ENCODE peak calls at places on chromosome 15, in ten cellular contexts. H, X, E, J, K, V, Y, G, S and Q are unnamed samples.

GRCh38 chr15:47398115-47398514 is 319.2 kb upstream of the SEMA6D start:
- DNase-seq in H (no peak), X (no peak), E (no peak), J (no peak), K (no peak), V (no peak), Y (no peak), G (no peak), S (no peak), Q (no peak)

GRCh38 chr15:31489801-31490646 is 163.4 kb downstream of the KLF13 start:
- DNase-seq in H (no peak), X (peak; percentile 74), E (peak; percentile 77), J (peak; percentile 45), K (no peak), V (peak; percentile 49), Y (peak; percentile 47), G (no peak), S (peak; percentile 24), Q (no peak)

GRCh38 chr15:57172925-57173324 is 203.4 kb upstream of the CGNL1 start:
- DNase-seq in H (no peak), X (peak; percentile 63), E (no peak), J (no peak), K (no peak), V (no peak), Y (peak; percentile 57), G (no peak), S (no peak), Q (no peak)

GRCh38 chr15:52056496-52056895 is 37.5 kb downstream of the MAPK6 start:
- DNase-seq in H (no peak), X (no peak), E (no peak), J (no peak), K (no peak), V (no peak), Y (no peak), G (no peak), S (no peak), Q (no peak)

GRCh38 chr15:71278989-71279756 is 163.9 kb downstream of the THSD4 start:
- DNase-seq in H (no peak), X (peak; percentile 99), E (no peak), J (peak; percentile 71), K (no peak), V (peak; percentile 92), Y (peak; percentile 98), G (no peak), S (no peak), Q (no peak)

GRCh38 chr15:84817461-84818081 is 415 bp downstream of the ALPK3 start:
- DNase-seq in H (peak; percentile 81), X (no peak), E (peak; percentile 92), J (no peak), K (no peak), V (no peak), Y (peak; percentile 26), G (no peak), S (no peak), Q (no peak)

GRCh38 chr15:40307421-40308165 is at the start of gene PLCB2:
- DNase-seq in H (peak; percentile 89), X (no peak), E (no peak), J (no peak), K (peak; percentile 16), V (no peak), Y (no peak), G (no peak), S (peak; percentile 49), Q (peak; percentile 60)

GRCh38 chr15:32956006-32956405 is 238.2 kb downstream of the GREM1 start:
- DNase-seq in H (no peak), X (peak; percentile 95), E (peak; percentile 40), J (no peak), K (no peak), V (peak; percentile 88), Y (peak; percentile 90), G (no peak), S (no peak), Q (no peak)

GRCh38 chr15:91219203-91219602 is 119.1 kb downstream of the SV2B start:
- DNase-seq in H (no peak), X (no peak), E (no peak), J (no peak), K (no peak), V (no peak), Y (no peak), G (no peak), S (no peak), Q (no peak)

GRCh38 chr15:67003586-67003985 is 61.8 kb upstream of the SMAD3 start:
- DNase-seq in H (no peak), X (no peak), E (no peak), J (no peak), K (no peak), V (peak; percentile 26), Y (peak; percentile 61), G (no peak), S (no peak), Q (no peak)

GRCh38 chr15:32119694-32120330 is 89.5 kb downstream of the CHRNA7 start:
- DNase-seq in H (no peak), X (no peak), E (no peak), J (no peak), K (no peak), V (no peak), Y (no peak), G (no peak), S (no peak), Q (no peak)

GRCh38 chr15:42184313-42184712 is 23.8 kb downstream of the VPS39 start:
- DNase-seq in H (no peak), X (no peak), E (no peak), J (no peak), K (no peak), V (peak; percentile 6), Y (no peak), G (no peak), S (no peak), Q (no peak)

GRCh38 chr15:75178171-75178937 is 23.3 kb upstream of the C15orf39 start:
- DNase-seq in H (peak; percentile 86), X (peak; percentile 30), E (peak; percentile 77), J (no peak), K (no peak), V (no peak), Y (peak; percentile 6), G (no peak), S (no peak), Q (no peak)

GRCh38 chr15:80662756-80663553 is 32.2 kb upstream of the ABHD17C start:
- DNase-seq in H (no peak), X (no peak), E (no peak), J (no peak), K (no peak), V (no peak), Y (no peak), G (no peak), S (no peak), Q (no peak)

GRCh38 chr15:80665151-80665550 is 30.0 kb upstream of the ABHD17C start:
- DNase-seq in H (no peak), X (no peak), E (no peak), J (no peak), K (no peak), V (no peak), Y (no peak), G (no peak), S (no peak), Q (no peak)

GRCh38 chr15:80662129-80662528 is 33.0 kb upstream of the ABHD17C start:
- DNase-seq in H (no peak), X (no peak), E (no peak), J (no peak), K (no peak), V (no peak), Y (no peak), G (no peak), S (no peak), Q (no peak)

GRCh38 chr15:80659375-80659774 is 35.7 kb upstream of the ABHD17C start:
- DNase-seq in H (no peak), X (no peak), E (no peak), J (no peak), K (no peak), V (no peak), Y (no peak), G (no peak), S (no peak), Q (no peak)

DNA sequence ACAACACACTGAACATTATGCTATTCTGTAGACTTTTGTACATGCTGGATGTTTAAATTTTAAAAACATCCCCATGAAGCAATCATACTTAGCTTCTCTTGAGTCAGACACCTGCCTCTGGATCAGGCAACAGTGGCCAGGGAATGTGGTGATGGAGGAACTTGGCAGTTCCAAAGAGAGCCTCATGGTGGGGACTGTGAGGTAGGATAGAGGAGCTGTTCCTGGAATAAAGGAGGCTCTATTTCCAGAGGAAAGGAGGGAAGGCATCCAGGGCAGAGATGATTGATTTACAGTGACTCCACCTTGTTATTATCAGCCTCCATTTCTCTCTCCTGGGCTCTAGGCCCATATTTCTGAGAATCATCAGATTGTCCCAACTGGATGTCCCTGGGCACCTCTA is 35.0 kb upstream of the ABHD17C start:
- DNase-seq in H (no peak), X (no peak), E (peak; percentile 31), J (peak; percentile 21), K (no peak), V (peak; percentile 40), Y (peak; percentile 43), G (no peak), S (no peak), Q (no peak)
- TF ChIP-seq CTCF in H (peak; percentile 36), X (no peak), E (peak; percentile 67), J (peak; percentile 51), K (peak; percentile 25), V (peak; percentile 65), Y (peak; percentile 43), G (peak; percentile 58), S (no peak), Q (no peak)

GRCh38 chr15:27358751-27359434 is 387.9 kb downstream of the GABRG3 start:
- DNase-seq in H (no peak), X (peak; percentile 15), E (peak; percentile 61), J (peak; percentile 26), K (no peak), V (peak; percentile 23), Y (peak; percentile 19), G (no peak), S (no peak), Q (no peak)
- TF ChIP-seq CTCF in H (peak; percentile 53), X (peak; percentile 76), E (peak; percentile 60), J (peak; percentile 53), K (peak; percentile 0), V (peak; percentile 92), Y (peak; percentile 86), G (peak; percentile 69), S (no peak), Q (no peak)

GRCh38 chr15:94576889-94577533 is 345.6 kb downstream of the MCTP2 start:
- DNase-seq in H (no peak), X (peak; percentile 11), E (peak; percentile 47), J (peak; percentile 36), K (no peak), V (no peak), Y (no peak), G (peak; percentile 33), S (no peak), Q (no peak)
- TF ChIP-seq CTCF in H (peak; percentile 43), X (peak; percentile 58), E (peak; percentile 49), J (peak; percentile 58), K (peak; percentile 77), V (peak; percentile 41), Y (peak; percentile 43), G (peak; percentile 73), S (peak; percentile 61), Q (peak; percentile 59)

DNA sequence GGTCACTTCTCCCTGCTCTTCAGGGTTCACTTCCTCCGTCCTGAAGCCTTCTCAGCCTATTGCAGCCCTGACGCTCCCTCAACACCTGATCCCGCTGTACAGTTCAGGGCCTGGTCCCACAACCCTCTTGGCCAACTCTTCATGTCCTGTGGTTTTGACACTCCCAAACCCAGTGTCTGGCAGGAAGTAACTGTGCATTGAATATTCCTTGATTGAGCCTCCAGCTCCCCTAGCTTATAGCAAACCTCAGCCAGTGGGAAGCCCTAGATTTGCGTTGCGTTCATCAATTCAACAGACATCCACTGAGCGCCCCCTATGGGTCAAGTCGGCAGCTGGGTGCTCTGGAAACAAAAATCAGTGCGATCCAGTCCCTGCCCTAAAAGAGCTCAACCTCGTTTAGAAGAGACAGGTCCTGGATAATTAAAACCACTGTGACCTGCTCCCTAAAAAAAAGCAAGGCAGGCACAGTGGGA is 13.5 kb downstream of the UBAP1L start:
- DNase-seq in H (no peak), X (peak; percentile 85), E (peak; percentile 89), J (peak; percentile 42), K (no peak), V (peak; percentile 45), Y (peak; percentile 29), G (peak; percentile 13), S (peak; percentile 37), Q (no peak)
- TF ChIP-seq CTCF in H (peak; percentile 68), X (peak; percentile 90), E (peak; percentile 89), J (peak; percentile 38), K (peak; percentile 55), V (peak; percentile 91), Y (peak; percentile 93), G (peak; percentile 86), S (peak; percentile 48), Q (peak; percentile 33)